ENCODE peak calls at places on chromosome 19, in four cellular contexts. H is stimulated activated naive CD4-positive, alpha-beta T cell; P is mammary epithelial cell; Y is activated T-helper 9 cell treated with anti-CD3 and anti-CD28 coated beads, Interleukin-2, amount 50 U/mL, for 16 hours. M is an unnamed sample.

GRCh38 chr19:10961073-10961762 is 388 bp downstream of the SMARCA4 start:
- DNase-seq in Y (no peak), P (no peak), H (no peak), M (peak; percentile 57)

GRCh38 chr19:8702350-8702749 is 3.8 kb upstream of the ACTL9 start:
- DNase-seq in H (no peak), P (no peak), Y (peak; percentile 12), M (no peak)

GRCh38 chr19:46381346-46381745 is 32.0 kb downstream of the CCDC8 start:
- DNase-seq in P (no peak), H (no peak), Y (no peak), M (no peak)

GRCh38 chr19:30046522-30046921 is 104.5 kb downstream of the URI1 start:
- DNase-seq in H (no peak), Y (no peak), P (no peak), M (no peak)

GRCh38 chr19:15251749-15252397 is 19.6 kb upstream of the EPHX3 start:
- DNase-seq in P (peak; percentile 61), Y (no peak), H (no peak), M (peak; percentile 91)

GRCh38 chr19:55258476-55258827 is 365 bp downstream of the PPP6R1 start:
- DNase-seq in H (peak; percentile 59), Y (peak; percentile 40), P (no peak), M (peak; percentile 29)

GRCh38 chr19:23437901-23438300 is 42.6 kb upstream of the ZNF91 start:
- DNase-seq in Y (no peak), H (no peak), P (no peak), M (no peak)

GRCh38 chr19:18168673-18169381 is 4.8 kb upstream of the IFI30 start:
- DNase-seq in H (no peak), P (no peak), Y (no peak), M (no peak)

GRCh38 chr19:46489445-46490272 is 6.0 kb downstream of the PNMA8B start:
- DNase-seq in H (no peak), P (no peak), Y (no peak), M (no peak)

GRCh38 chr19:35417713-35418534 is 30.1 kb upstream of the FFAR2 start:
- DNase-seq in Y (no peak), H (no peak), P (no peak), M (no peak)

GRCh38 chr19:41351339-41352245 is 2.1 kb downstream of the TGFB1 start:
- DNase-seq in Y (peak; percentile 80), H (peak; percentile 82), P (peak; percentile 72), M (peak; percentile 69)

GRCh38 chr19:47765522-47766358 is 12.8 kb upstream of the SELENOW start:
- DNase-seq in H (peak; percentile 20), P (peak; percentile 39), Y (peak; percentile 29), M (peak; percentile 48)

GRCh38 chr19:40502081-40502480 is 35.3 kb downstream of the SPTBN4 start:
- DNase-seq in Y (no peak), P (no peak), H (no peak), M (no peak)

GRCh38 chr19:16117594-16118033 is 5.9 kb downstream of the RAB8A start:
- DNase-seq in P (no peak), Y (no peak), H (no peak), M (no peak)

GRCh38 chr19:2982983-2983350 is 5.6 kb downstream of the TLE6 start:
- DNase-seq in Y (no peak), P (peak; percentile 50), H (no peak), M (no peak)

M was measured in HTR-8/SVneo.